ENCODE peak calls at places on chromosomes 4 and X, in five cellular contexts. X is K562, Y is IMR-90, S is HepG2, M is GM12878. H is an unnamed sample.

GRCh38 chr4:165965503-165965902 is 92.5 kb downstream of the TLL1 start:
- DNase-seq in M (no peak), Y (no peak), X (no peak), S (peak), H (no peak)

GRCh38 chr4:169256101-169256612 is 14.6 kb downstream of the SH3RF1 start:
- DNase-seq in X (no peak), S (no peak), M (no peak), Y (peak), H (no peak)

GRCh38 chr4:21991050-21991449 is 42.5 kb upstream of the KCNIP4 start:
- DNase-seq in M (no peak), Y (peak), X (no peak), S (no peak), H (no peak)

GRCh38 chr4:162497564-162498167 is 333.9 kb upstream of the FSTL5 start:
- DNase-seq in Y (peak), S (peak), X (peak), M (no peak), H (peak)

GRCh38 chr4:25862411-25863346 is at the start of gene SEL1L3:
- DNase-seq in X (peak), M (no peak), S (no peak), Y (no peak), H (peak)

GRCh38 chr4:69092190-69092589 is 4.1 kb upstream of the UGT2B7 start:
- DNase-seq in Y (peak), S (no peak), X (no peak), M (no peak), H (no peak)

GRCh38 chr4:177302371-177303100 is 7.1 kb upstream of the NEIL3 start:
- DNase-seq in Y (peak), S (no peak), M (no peak), X (no peak), H (no peak)

GRCh38 chr4:47074836-47075235 is 43.5 kb downstream of the GABRB1 start:
- DNase-seq in Y (peak), M (no peak), S (no peak), X (no peak), H (no peak)

GRCh38 chr4:82965763-82966162 is 44.9 kb downstream of the LIN54 start:
- DNase-seq in X (no peak), M (no peak), Y (no peak), S (no peak), H (no peak)

GRCh38 chr4:172927096-172927495 is 241.5 kb upstream of the GALNT7 start:
- DNase-seq in M (no peak), X (no peak), S (no peak), Y (no peak), H (no peak)

GRCh38 chr4:71181332-71181731 is 157.5 kb upstream of the SLC4A4 start:
- DNase-seq in S (no peak), X (no peak), Y (no peak), M (no peak), H (no peak)

GRCh38 chr4:44679060-44679459 is 840 bp downstream of the GUF1 start:
- DNase-seq in M (no peak), Y (no peak), S (no peak), X (no peak), H (no peak)

GRCh38 chrX:1542994-1543725 is 6.2 kb upstream of the P2RY8 start:
- DNase-seq in Y (no peak), X (no peak), S (no peak), M (no peak), H (no peak)

GRCh38 chr4:175309041-175309440 is 390.9 kb downstream of the ADAM29 start:
- DNase-seq in Y (peak), S (no peak), M (no peak), X (no peak), H (no peak)

GRCh38 chr4:175306436-175306835 is 388.3 kb downstream of the ADAM29 start:
- DNase-seq in M (no peak), S (no peak), X (no peak), Y (no peak), H (peak)

DNA sequence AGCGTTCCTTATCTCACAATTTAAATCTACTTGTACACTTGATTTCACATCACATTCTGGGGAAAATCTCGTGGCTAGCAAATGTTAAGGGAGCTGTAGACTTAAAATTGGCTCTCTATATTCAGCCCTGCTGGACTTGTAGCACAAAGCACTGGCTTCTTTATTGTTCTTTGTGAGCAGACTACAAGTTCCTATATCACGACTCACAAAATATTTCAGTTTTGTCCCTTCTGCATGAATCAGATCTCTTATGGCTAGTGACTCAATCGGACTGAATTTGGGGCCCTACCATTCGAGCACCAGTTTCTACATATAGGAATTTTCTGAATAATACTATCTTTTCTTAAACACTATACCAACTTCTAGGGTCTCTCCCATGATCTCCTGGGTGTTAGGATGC is 390.1 kb downstream of the ADAM29 start:
- DNase-seq in S (no peak), M (no peak), X (no peak), Y (peak), H (no peak)
- TF ChIP-seq RFX5 in S (no peak), M (no peak), X (no peak), Y (no peak), H (no peak)

GRCh38 chr4:188110741-188111458 is 1.5 kb upstream of the TRIML2 start:
- DNase-seq in Y (peak), S (no peak), M (no peak), X (no peak), H (peak)
- TF ChIP-seq BHLHE40 in Y (no peak), S (no peak), M (no peak), X (no peak), H (no peak)

DNA sequence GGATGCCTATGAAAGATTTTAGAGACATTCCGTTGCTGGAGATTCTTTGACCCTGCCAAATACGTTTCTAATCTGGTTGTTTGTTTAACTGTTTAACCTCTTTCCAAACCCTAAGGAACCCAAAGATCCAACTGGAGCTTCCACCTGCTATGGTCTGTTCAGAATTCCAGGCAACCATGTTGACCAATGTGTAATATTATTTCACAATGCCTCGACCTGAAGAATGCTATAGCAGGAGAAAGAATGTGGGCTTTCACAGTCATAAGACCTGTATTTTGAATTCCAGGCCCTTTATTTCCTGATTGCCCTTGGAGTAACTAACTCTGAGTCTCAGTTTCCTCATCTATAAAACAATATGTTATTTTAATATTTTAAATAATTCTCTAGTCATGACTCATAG is 90.8 kb downstream of the COL25A1 start:
- DNase-seq in M (no peak), S (no peak), X (no peak), Y (peak), H (no peak)
- TF ChIP-seq RFX5 in M (no peak), S (no peak), X (no peak), Y (no peak), H (no peak)

GRCh38 chr4:182192511-182193181 is 50.6 kb upstream of the TENM3 start:
- DNase-seq in Y (peak), X (no peak), M (no peak), S (no peak), H (no peak)

GRCh38 chr4:182190306-182190705 is 52.9 kb upstream of the TENM3 start:
- DNase-seq in M (no peak), S (no peak), X (no peak), Y (no peak), H (no peak)

GRCh38 chr4:182193261-182193660 is 49.9 kb upstream of the TENM3 start:
- DNase-seq in S (no peak), Y (no peak), M (no peak), X (no peak), H (no peak)

GRCh38 chr4:182197611-182198010 is 45.6 kb upstream of the TENM3 start:
- DNase-seq in M (no peak), X (no peak), Y (no peak), S (no peak), H (no peak)

DNA sequence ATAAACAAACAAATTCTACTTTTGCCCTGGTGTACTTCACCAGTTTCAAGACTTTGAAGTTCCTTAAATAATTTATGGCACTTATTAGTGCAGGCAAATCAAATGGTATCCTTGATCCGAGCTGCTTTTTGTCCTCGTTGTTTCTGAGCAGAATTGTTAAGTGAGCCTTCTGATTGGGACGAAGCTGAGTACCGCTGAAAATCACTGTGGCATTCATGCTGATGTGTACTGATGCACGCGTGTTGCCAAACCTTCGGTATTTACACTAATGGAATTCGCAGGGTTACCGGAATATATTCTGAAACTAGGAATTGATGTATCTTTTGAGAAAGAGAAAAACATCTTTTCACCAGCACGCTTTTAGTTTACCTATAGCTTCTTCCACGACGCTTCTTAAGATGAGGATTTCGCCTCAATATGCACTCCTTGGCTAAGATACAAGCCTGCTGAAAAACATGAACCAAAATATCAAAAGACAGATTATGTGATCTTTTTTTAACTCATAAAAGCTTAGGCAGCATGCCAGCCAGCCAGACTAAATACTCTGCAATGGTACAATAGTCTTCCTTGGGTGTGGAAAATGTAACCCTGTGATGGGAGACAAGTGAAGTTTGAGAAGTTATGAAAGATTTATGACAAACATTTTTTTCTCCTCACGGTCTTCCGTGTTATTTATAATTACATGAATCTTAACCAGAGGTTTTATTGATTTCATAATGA is 48.9 kb upstream of the TENM3 start:
- DNase-seq in M (no peak), X (no peak), S (no peak), Y (no peak), H (no peak)
- TF ChIP-seq BHLHE40 in M (no peak), X (no peak), S (no peak), Y (no peak), H (no peak)